ENCODE peak calls at places on chromosomes 13 and 19, in eight cellular contexts. One of them, this sample, is unnamed.

GRCh38 chr19:30229524-30230174 is 142.5 kb upstream of the ZNF536 start:
- DNase-seq in fibroblast of lung: no peak
- DNase-seq in lower leg skin: no peak
- DNase-seq in HFFc6: no peak
- DNase-seq in fibroblast of pulmonary artery: no peak
- DNase-seq in brain microvascular endothelial cell: peak; percentile 4
- DNase-seq in pancreas: no peak
- DNase-seq in body of pancreas: no peak
- DNase-seq in this sample: no peak

GRCh38 chr13:43319617-43320444 is 296.4 kb downstream of the DNAJC15 start:
- DNase-seq in fibroblast of lung: peak; percentile 43
- DNase-seq in lower leg skin: no peak
- DNase-seq in HFFc6: no peak
- DNase-seq in fibroblast of pulmonary artery: no peak
- DNase-seq in brain microvascular endothelial cell: no peak
- DNase-seq in pancreas: no peak
- DNase-seq in body of pancreas: no peak
- DNase-seq in this sample: no peak

GRCh38 chr19:51347209-51347928 is 5.4 kb upstream of the VSIG10L start:
- DNase-seq in fibroblast of lung: no peak
- DNase-seq in lower leg skin: no peak
- DNase-seq in HFFc6: no peak
- DNase-seq in fibroblast of pulmonary artery: no peak
- DNase-seq in brain microvascular endothelial cell: no peak
- DNase-seq in pancreas: no peak
- DNase-seq in body of pancreas: no peak
- DNase-seq in this sample: no peak

GRCh38 chr13:81957121-81957520 is 1616.2 kb upstream of the SPRY2 start:
- DNase-seq in fibroblast of lung: no peak
- DNase-seq in lower leg skin: no peak
- DNase-seq in HFFc6: no peak
- DNase-seq in fibroblast of pulmonary artery: no peak
- DNase-seq in brain microvascular endothelial cell: no peak
- DNase-seq in pancreas: no peak
- DNase-seq in body of pancreas: no peak
- DNase-seq in this sample: no peak

GRCh38 chr13:46685006-46685730 is 111.8 kb downstream of the ESD start:
- DNase-seq in fibroblast of lung: no peak
- DNase-seq in lower leg skin: no peak
- DNase-seq in HFFc6: no peak
- DNase-seq in fibroblast of pulmonary artery: no peak
- DNase-seq in brain microvascular endothelial cell: no peak
- DNase-seq in pancreas: no peak
- DNase-seq in body of pancreas: no peak
- DNase-seq in this sample: no peak

GRCh38 chr13:70249332-70250064 is 141.2 kb upstream of the KLHL1 start:
- DNase-seq in fibroblast of lung: peak; percentile 83
- DNase-seq in lower leg skin: no peak
- DNase-seq in HFFc6: no peak
- DNase-seq in fibroblast of pulmonary artery: peak; percentile 50
- DNase-seq in brain microvascular endothelial cell: peak; percentile 88
- DNase-seq in pancreas: no peak
- DNase-seq in body of pancreas: no peak
- DNase-seq in this sample: no peak

GRCh38 chr19:2083174-2083854 is 12.8 kb downstream of the MOB3A start:
- DNase-seq in fibroblast of lung: no peak
- DNase-seq in lower leg skin: no peak
- DNase-seq in HFFc6: no peak
- DNase-seq in fibroblast of pulmonary artery: no peak
- DNase-seq in brain microvascular endothelial cell: no peak
- DNase-seq in pancreas: no peak
- DNase-seq in body of pancreas: no peak
- DNase-seq in this sample: no peak

GRCh38 chr13:110712081-110712848 is 1.2 kb upstream of the ING1 start:
- DNase-seq in fibroblast of lung: peak; percentile 80
- DNase-seq in lower leg skin: peak; percentile 77
- DNase-seq in HFFc6: peak; percentile 69
- DNase-seq in fibroblast of pulmonary artery: peak; percentile 79
- DNase-seq in brain microvascular endothelial cell: peak; percentile 63
- DNase-seq in pancreas: peak; percentile 82
- DNase-seq in body of pancreas: peak; percentile 87
- DNase-seq in this sample: peak; percentile 79

GRCh38 chr19:572891-573825 is 762 bp downstream of the BSG start:
- DNase-seq in fibroblast of lung: peak; percentile 45
- DNase-seq in lower leg skin: peak; percentile 51
- DNase-seq in HFFc6: peak; percentile 43
- DNase-seq in fibroblast of pulmonary artery: peak; percentile 60
- DNase-seq in brain microvascular endothelial cell: peak; percentile 45
- DNase-seq in pancreas: peak; percentile 44
- DNase-seq in body of pancreas: peak; percentile 39
- DNase-seq in this sample: no peak

GRCh38 chr13:60267498-60268202 is 103.9 kb upstream of the DIAPH3 start:
- DNase-seq in fibroblast of lung: peak; percentile 14
- DNase-seq in lower leg skin: no peak
- DNase-seq in HFFc6: no peak
- DNase-seq in fibroblast of pulmonary artery: peak; percentile 2
- DNase-seq in brain microvascular endothelial cell: no peak
- DNase-seq in pancreas: peak; percentile 33
- DNase-seq in body of pancreas: peak; percentile 63
- DNase-seq in this sample: peak; percentile 54

GRCh38 chr19:46639356-46640061 is 3.5 kb upstream of the GNG8 start:
- DNase-seq in fibroblast of lung: peak; percentile 51
- DNase-seq in lower leg skin: no peak
- DNase-seq in HFFc6: peak; percentile 64
- DNase-seq in fibroblast of pulmonary artery: peak; percentile 88
- DNase-seq in brain microvascular endothelial cell: no peak
- DNase-seq in pancreas: no peak
- DNase-seq in body of pancreas: peak; percentile 44
- DNase-seq in this sample: peak; percentile 83

GRCh38 chr13:112744306-112745021 is 54.6 kb downstream of the ATP11A start:
- DNase-seq in fibroblast of lung: peak; percentile 71
- DNase-seq in lower leg skin: no peak
- DNase-seq in HFFc6: peak; percentile 49
- DNase-seq in fibroblast of pulmonary artery: peak; percentile 46
- DNase-seq in brain microvascular endothelial cell: no peak
- DNase-seq in pancreas: no peak
- DNase-seq in body of pancreas: no peak
- DNase-seq in this sample: no peak

GRCh38 chr13:40377783-40378182 is 288.7 kb downstream of the FOXO1 start:
- DNase-seq in fibroblast of lung: peak; percentile 78
- DNase-seq in lower leg skin: no peak
- DNase-seq in HFFc6: no peak
- DNase-seq in fibroblast of pulmonary artery: peak; percentile 59
- DNase-seq in brain microvascular endothelial cell: peak; percentile 80
- DNase-seq in pancreas: no peak
- DNase-seq in body of pancreas: no peak
- DNase-seq in this sample: no peak

GRCh38 chr13:100536643-100537180 is 51.9 kb downstream of the GGACT start:
- DNase-seq in fibroblast of lung: no peak
- DNase-seq in lower leg skin: no peak
- DNase-seq in HFFc6: no peak
- DNase-seq in fibroblast of pulmonary artery: no peak
- DNase-seq in brain microvascular endothelial cell: no peak
- DNase-seq in pancreas: no peak
- DNase-seq in body of pancreas: no peak
- DNase-seq in this sample: no peak

GRCh38 chr19:7851623-7852500 is 21.8 kb downstream of the EVI5L start:
- DNase-seq in fibroblast of lung: no peak
- DNase-seq in lower leg skin: no peak
- DNase-seq in HFFc6: no peak
- DNase-seq in fibroblast of pulmonary artery: no peak
- DNase-seq in brain microvascular endothelial cell: no peak
- DNase-seq in pancreas: no peak
- DNase-seq in body of pancreas: no peak
- DNase-seq in this sample: no peak

GRCh38 chr13:100176781-100177389 is 88.0 kb downstream of the PCCA start:
- DNase-seq in fibroblast of lung: peak; percentile 67
- DNase-seq in lower leg skin: no peak
- DNase-seq in HFFc6: no peak
- DNase-seq in fibroblast of pulmonary artery: peak; percentile 64
- DNase-seq in brain microvascular endothelial cell: peak; percentile 58
- DNase-seq in pancreas: no peak
- DNase-seq in body of pancreas: no peak
- DNase-seq in this sample: no peak

GRCh38 chr13:113155982-113156655 is 2.3 kb upstream of the PROZ start:
- DNase-seq in fibroblast of lung: no peak
- DNase-seq in lower leg skin: no peak
- DNase-seq in HFFc6: no peak
- DNase-seq in fibroblast of pulmonary artery: no peak
- DNase-seq in brain microvascular endothelial cell: no peak
- DNase-seq in pancreas: no peak
- DNase-seq in body of pancreas: no peak
- DNase-seq in this sample: no peak

GRCh38 chr19:37790244-37790925 is 11.0 kb upstream of the ZNF573 start:
- DNase-seq in fibroblast of lung: no peak
- DNase-seq in lower leg skin: no peak
- DNase-seq in HFFc6: no peak
- DNase-seq in fibroblast of pulmonary artery: no peak
- DNase-seq in brain microvascular endothelial cell: no peak
- DNase-seq in pancreas: no peak
- DNase-seq in body of pancreas: no peak
- DNase-seq in this sample: no peak

GRCh38 chr19:3175761-3176714 is 2.5 kb upstream of the S1PR4 start:
- DNase-seq in fibroblast of lung: peak; percentile 69
- DNase-seq in lower leg skin: no peak
- DNase-seq in HFFc6: peak; percentile 71
- DNase-seq in fibroblast of pulmonary artery: peak; percentile 51
- DNase-seq in brain microvascular endothelial cell: no peak
- DNase-seq in pancreas: no peak
- DNase-seq in body of pancreas: peak; percentile 37
- DNase-seq in this sample: no peak
- TF ChIP-seq CTCF in fibroblast of lung: no peak
- TF ChIP-seq CTCF in lower leg skin: no peak
- TF ChIP-seq CTCF in HFFc6: no peak
- TF ChIP-seq CTCF in fibroblast of pulmonary artery: no peak
- TF ChIP-seq CTCF in brain microvascular endothelial cell: no peak
- TF ChIP-seq CTCF in pancreas: no peak
- TF ChIP-seq CTCF in body of pancreas: no peak
- TF ChIP-seq CTCF in this sample: no peak

DNA sequence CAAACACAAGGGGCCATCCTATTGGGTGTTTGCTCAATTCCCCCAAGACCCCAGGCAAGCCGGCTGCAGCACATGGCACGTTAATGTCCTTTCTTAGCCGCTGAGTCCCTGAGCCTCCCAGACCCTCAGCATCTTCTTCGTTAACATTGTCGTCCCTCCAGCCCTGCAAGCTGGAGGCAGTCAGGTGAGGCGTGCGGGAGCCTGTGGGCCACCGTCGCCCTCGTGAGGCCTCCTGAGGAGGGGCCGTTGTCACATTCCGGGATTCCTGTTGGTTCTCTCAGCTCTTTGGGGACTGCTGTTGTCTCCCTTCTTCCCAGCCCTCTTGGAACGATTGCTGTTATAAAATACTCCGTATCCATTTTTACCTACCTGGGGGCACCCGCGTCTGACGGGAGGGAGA is 140.6 kb downstream of the KDM4B start:
- DNase-seq in fibroblast of lung: no peak
- DNase-seq in lower leg skin: no peak
- DNase-seq in HFFc6: no peak
- DNase-seq in fibroblast of pulmonary artery: no peak
- DNase-seq in brain microvascular endothelial cell: no peak
- DNase-seq in pancreas: no peak
- DNase-seq in body of pancreas: no peak
- DNase-seq in this sample: no peak
- TF ChIP-seq CTCF in fibroblast of lung: no peak
- TF ChIP-seq CTCF in lower leg skin: no peak
- TF ChIP-seq CTCF in HFFc6: no peak
- TF ChIP-seq CTCF in fibroblast of pulmonary artery: no peak
- TF ChIP-seq CTCF in brain microvascular endothelial cell: no peak
- TF ChIP-seq CTCF in pancreas: no peak
- TF ChIP-seq CTCF in body of pancreas: no peak
- TF ChIP-seq CTCF in this sample: no peak

DNA sequence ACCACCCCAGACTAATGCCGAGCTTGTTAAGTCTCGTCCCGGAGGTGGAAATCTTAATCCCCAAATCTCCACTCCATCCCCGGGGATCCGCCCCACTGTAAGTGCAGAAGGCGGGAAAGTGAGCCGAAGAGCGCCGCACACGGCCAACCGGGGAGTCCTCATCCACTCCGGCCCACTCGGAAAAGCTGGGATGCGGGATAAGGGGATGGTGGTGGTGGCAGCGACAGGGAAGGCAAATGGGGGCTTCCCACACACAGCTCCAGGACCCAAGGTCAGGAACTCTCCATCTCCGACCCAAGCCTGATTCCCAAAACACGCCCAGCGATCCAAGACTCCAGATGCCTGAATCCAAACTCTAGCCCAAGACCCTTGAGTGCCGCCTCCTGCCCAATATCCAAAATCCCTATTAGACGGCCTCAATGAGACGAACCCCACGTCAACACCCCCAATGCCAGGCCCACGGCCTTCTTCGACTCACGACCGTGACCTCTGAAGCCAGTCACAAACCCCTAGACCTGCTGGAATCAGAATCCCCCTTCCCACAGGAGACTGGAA is 481 bp downstream of the FBL start:
- DNase-seq in fibroblast of lung: no peak
- DNase-seq in lower leg skin: no peak
- DNase-seq in HFFc6: no peak
- DNase-seq in fibroblast of pulmonary artery: no peak
- DNase-seq in brain microvascular endothelial cell: no peak
- DNase-seq in pancreas: no peak
- DNase-seq in body of pancreas: no peak
- DNase-seq in this sample: no peak
- TF ChIP-seq CTCF in fibroblast of lung: peak; percentile 24
- TF ChIP-seq CTCF in lower leg skin: no peak
- TF ChIP-seq CTCF in HFFc6: peak; percentile 23
- TF ChIP-seq CTCF in fibroblast of pulmonary artery: peak; percentile 15
- TF ChIP-seq CTCF in brain microvascular endothelial cell: peak; percentile 49
- TF ChIP-seq CTCF in pancreas: no peak
- TF ChIP-seq CTCF in body of pancreas: no peak
- TF ChIP-seq CTCF in this sample: no peak

GRCh38 chr13:94579063-94579462 is 16.9 kb downstream of the TGDS start:
- DNase-seq in fibroblast of lung: no peak
- DNase-seq in lower leg skin: no peak
- DNase-seq in HFFc6: no peak
- DNase-seq in fibroblast of pulmonary artery: no peak
- DNase-seq in brain microvascular endothelial cell: no peak
- DNase-seq in pancreas: no peak
- DNase-seq in body of pancreas: no peak
- DNase-seq in this sample: no peak

GRCh38 chr13:94586371-94586770 is 9.6 kb downstream of the TGDS start:
- DNase-seq in fibroblast of lung: no peak
- DNase-seq in lower leg skin: no peak
- DNase-seq in HFFc6: no peak
- DNase-seq in fibroblast of pulmonary artery: no peak
- DNase-seq in brain microvascular endothelial cell: no peak
- DNase-seq in pancreas: no peak
- DNase-seq in body of pancreas: no peak
- DNase-seq in this sample: no peak

GRCh38 chr13:94588575-94588974 is 7.4 kb downstream of the TGDS start:
- DNase-seq in fibroblast of lung: no peak
- DNase-seq in lower leg skin: no peak
- DNase-seq in HFFc6: no peak
- DNase-seq in fibroblast of pulmonary artery: no peak
- DNase-seq in brain microvascular endothelial cell: no peak
- DNase-seq in pancreas: no peak
- DNase-seq in body of pancreas: no peak
- DNase-seq in this sample: no peak

GRCh38 chr13:94585543-94586101 is 10.3 kb downstream of the TGDS start:
- DNase-seq in fibroblast of lung: no peak
- DNase-seq in lower leg skin: no peak
- DNase-seq in HFFc6: no peak
- DNase-seq in fibroblast of pulmonary artery: no peak
- DNase-seq in brain microvascular endothelial cell: no peak
- DNase-seq in pancreas: no peak
- DNase-seq in body of pancreas: no peak
- DNase-seq in this sample: no peak

GRCh38 chr13:94583926-94584325 is 12.0 kb downstream of the TGDS start:
- DNase-seq in fibroblast of lung: no peak
- DNase-seq in lower leg skin: no peak
- DNase-seq in HFFc6: no peak
- DNase-seq in fibroblast of pulmonary artery: peak; percentile 27
- DNase-seq in brain microvascular endothelial cell: no peak
- DNase-seq in pancreas: no peak
- DNase-seq in body of pancreas: no peak
- DNase-seq in this sample: no peak
- TF ChIP-seq CTCF in fibroblast of lung: no peak
- TF ChIP-seq CTCF in lower leg skin: no peak
- TF ChIP-seq CTCF in HFFc6: no peak
- TF ChIP-seq CTCF in fibroblast of pulmonary artery: no peak
- TF ChIP-seq CTCF in brain microvascular endothelial cell: no peak
- TF ChIP-seq CTCF in pancreas: no peak
- TF ChIP-seq CTCF in body of pancreas: no peak
- TF ChIP-seq CTCF in this sample: no peak

This sample was measured in mesothelial cell of epicardium.